ENCODE peak calls at places on chromosomes 2 and 18, in six cellular contexts. M is stomach; U is endothelial cell of umbilical vein; S is left ventricle myocardium inferior; L is endodermal cell; H is CD8-positive, alpha-beta T cell. R is an unnamed sample. For H3K4me1, the result is how much of the 10 kb centered on the place peaks cover.

GRCh38 chr2:202002381-202002780 is 31.3 kb upstream of the FZD7 start:
- DNase-seq in M (no peak), U (no peak), S (no peak), L (peak), H (no peak), R (no peak)

GRCh38 chr18:41077076-41077475 is 878.0 kb upstream of the PIK3C3 start:
- DNase-seq in M (no peak), U (no peak), S (no peak), L (no peak), H (no peak), R (no peak)

GRCh38 chr2:202043473-202043872 is 9.8 kb downstream of the FZD7 start:
- DNase-seq in M (no peak), U (no peak), S (no peak), L (no peak), H (no peak), R (no peak)

GRCh38 chr2:64636105-64636873 is 17.4 kb downstream of the SERTAD2 start:
- DNase-seq in M (no peak), U (no peak), S (no peak), L (no peak), H (no peak), R (no peak)

GRCh38 chr2:28225472-28225915 is 167.2 kb upstream of the FOSL2 start:
- DNase-seq in M (no peak), U (no peak), S (no peak), L (no peak), H (no peak), R (no peak)

GRCh38 chr2:54384301-54385035 is 71.7 kb upstream of the SPTBN1 start:
- DNase-seq in M (no peak), U (no peak), S (no peak), L (peak), H (no peak), R (no peak)

GRCh38 chr2:100742884-100743283 is 77.1 kb upstream of the NPAS2 start:
- DNase-seq in M (no peak), U (no peak), S (no peak), L (no peak), H (no peak), R (no peak)

GRCh38 chr2:20986540-20986939 is 57.3 kb downstream of the APOB start:
- DNase-seq in M (no peak), U (no peak), S (no peak), L (peak), H (no peak), R (no peak)

GRCh38 chr2:120111193-120111592 is 98.3 kb downstream of the EPB41L5 start:
- DNase-seq in M (no peak), U (no peak), S (no peak), L (no peak), H (no peak), R (no peak)

GRCh38 chr2:8533923-8534322 is 147.9 kb upstream of the ID2 start:
- DNase-seq in M (no peak), U (no peak), S (no peak), L (no peak), H (no peak), R (no peak)

GRCh38 chr2:66489433-66489832 is 54.5 kb downstream of the MEIS1 start:
- DNase-seq in M (no peak), U (peak), S (no peak), L (no peak), H (no peak), R (no peak)

GRCh38 chr18:29123706-29124530 is 947.0 kb upstream of the CDH2 start:
- DNase-seq in M (no peak), U (peak), S (no peak), L (no peak), H (no peak), R (no peak)

GRCh38 chr2:168649105-168649504 is 153.3 kb upstream of the NOSTRIN start:
- DNase-seq in M (no peak), U (no peak), S (peak), L (no peak), H (no peak), R (no peak)

GRCh38 chr2:102268529-102269524 is 42.5 kb upstream of the IL1RL1 start:
- DNase-seq in M (no peak), U (no peak), S (no peak), L (no peak), H (no peak), R (no peak)

GRCh38 chr2:16034151-16034974 is 94.0 kb downstream of the MYCN start:
- DNase-seq in M (no peak), U (no peak), S (no peak), L (peak), H (no peak), R (no peak)

GRCh38 chr2:173441222-173441621 is 86.5 kb downstream of the CDCA7 start:
- DNase-seq in M (no peak), U (no peak), S (no peak), L (no peak), H (no peak), R (no peak)

GRCh38 chr2:40666438-40666837 is 214.5 kb upstream of the SLC8A1 start:
- DNase-seq in M (no peak), U (no peak), S (no peak), L (no peak), H (no peak), R (no peak)

GRCh38 chr2:222000326-222000725 is 298.5 kb downstream of the PAX3 start:
- DNase-seq in M (no peak), U (no peak), S (no peak), L (no peak), H (no peak), R (no peak)

GRCh38 chr2:182866095-182866460 is 359 bp downstream of the FRZB start:
- DNase-seq in M (no peak), U (no peak), S (no peak), L (peak), H (no peak), R (peak)

GRCh38 chr18:41829648-41830516 is 125.2 kb upstream of the PIK3C3 start:
- DNase-seq in M (no peak), U (peak), S (no peak), L (no peak), H (no peak), R (no peak)

GRCh38 chr2:64533882-64534281 is 9.8 kb downstream of the AFTPH start:
- DNase-seq in M (no peak), U (no peak), S (no peak), L (no peak), H (no peak), R (no peak)

GRCh38 chr2:106097370-106098000 is 96.6 kb downstream of the UXS1 start:
- DNase-seq in M (no peak), U (no peak), S (no peak), L (no peak), H (peak), R (no peak)

GRCh38 chr2:47321006-47321405 is 82.0 kb upstream of the MSH2 start:
- DNase-seq in M (no peak), U (no peak), S (no peak), L (no peak), H (no peak), R (no peak)

GRCh38 chr2:216632321-216632951 is 784 bp upstream of the IGFBP2 start:
- DNase-seq in M (no peak), U (no peak), S (no peak), L (no peak), H (no peak), R (no peak)

GRCh38 chr2:160051374-160051800 is 11.0 kb downstream of the PLA2R1 start:
- DNase-seq in M (no peak), U (peak), S (no peak), L (no peak), H (no peak), R (no peak)

GRCh38 chr2:160053946-160054345 is 8.5 kb downstream of the PLA2R1 start:
- DNase-seq in M (no peak), U (no peak), S (no peak), L (no peak), H (no peak), R (no peak)

GRCh38 chr2:160050147-160050546 is 12.3 kb downstream of the PLA2R1 start:
- DNase-seq in M (no peak), U (no peak), S (no peak), L (no peak), H (no peak), R (no peak)

GRCh38 chr2:160054984-160055725 is 7.3 kb downstream of the PLA2R1 start:
- DNase-seq in M (no peak), U (peak), S (no peak), L (peak), H (no peak), R (no peak)

GRCh38 chr2:160052524-160052923 is 9.9 kb downstream of the PLA2R1 start:
- DNase-seq in M (no peak), U (peak), S (no peak), L (no peak), H (no peak), R (no peak)
- TF ChIP-seq CTCF in M (no peak), U (no peak), S (no peak), L (no peak), H (no peak), R (no peak)

GRCh38 chr2:165815742-165816141 is 21.7 kb upstream of the GALNT3 start:
- DNase-seq in M (no peak), U (no peak), S (no peak), L (no peak), H (no peak), R (no peak)

GRCh38 chr2:165825041-165825440 is 31.0 kb upstream of the GALNT3 start:
- DNase-seq in M (peak), U (no peak), S (no peak), L (no peak), H (no peak), R (no peak)

GRCh38 chr2:165818920-165819319 is 24.9 kb upstream of the GALNT3 start:
- DNase-seq in M (no peak), U (no peak), S (no peak), L (no peak), H (no peak), R (no peak)

GRCh38 chr2:165815299-165815698 is 21.3 kb upstream of the GALNT3 start:
- DNase-seq in M (no peak), U (no peak), S (no peak), L (no peak), H (no peak), R (no peak)

DNA sequence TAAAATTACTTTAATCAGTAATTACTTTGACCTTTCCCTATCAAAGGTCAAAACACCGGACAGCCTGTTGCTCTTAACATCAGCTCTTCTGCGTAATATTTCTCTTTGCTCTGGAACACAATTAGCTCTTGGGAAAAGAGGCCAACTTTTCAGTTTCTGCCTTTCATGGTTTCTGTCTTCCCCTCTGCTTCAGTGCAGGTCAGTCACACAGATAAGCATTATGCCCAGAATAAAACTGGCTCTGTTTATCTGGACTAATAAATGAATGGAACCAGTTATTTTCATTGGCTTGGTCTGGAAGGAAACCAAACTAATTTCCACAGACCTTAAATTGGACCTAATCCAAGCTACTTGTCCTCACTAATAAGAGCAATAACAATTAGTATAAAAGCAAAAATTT is 26.2 kb upstream of the GALNT3 start:
- DNase-seq in M (no peak), U (peak), S (no peak), L (no peak), H (no peak), R (no peak)
- H3K4me1 ChIP-seq in M (under half), U (under half), S (under half), L (under half), H (under half), R (under half)

GRCh38 chr2:178193823-178194599 is at the start of gene OSBPL6:
- DNase-seq in M (peak), U (peak), S (peak), L (peak), H (peak), R (peak)
- TF ChIP-seq CTCF in M (peak), U (peak), S (peak), L (peak), H (no peak), R (peak)

DNA sequence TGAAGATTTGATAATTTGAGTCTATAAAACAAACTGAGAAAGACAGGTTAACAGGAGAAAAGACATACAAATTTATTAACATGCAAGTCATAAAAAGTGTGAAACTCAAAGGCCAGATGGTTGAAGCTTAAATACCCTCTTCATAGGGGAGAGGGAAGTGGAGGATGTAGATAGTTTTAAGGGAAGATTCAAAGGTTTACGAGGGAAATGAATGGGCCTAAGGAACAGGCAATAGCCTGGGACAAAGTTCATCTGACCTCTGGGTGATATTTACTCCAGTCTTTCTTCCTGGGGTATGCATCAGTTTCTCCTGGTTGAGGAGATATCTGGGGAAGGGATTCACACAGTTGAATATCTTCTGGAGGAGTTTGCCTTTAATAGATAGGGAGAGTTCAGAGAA is 215.0 kb upstream of the SP5 start:
- DNase-seq in M (no peak), U (no peak), S (no peak), L (no peak), H (no peak), R (no peak)
- H3K4me1 ChIP-seq in M (under half), U (under half), S (under half), L (under half), H (under half), R (under half)

GRCh38 chr2:241701405-241702154 is at the start of gene ING5:
- DNase-seq in M (peak), U (peak), S (peak), L (peak), H (peak), R (peak)
- TF ChIP-seq CTCF in M (no peak), U (no peak), S (peak), L (no peak), H (peak), R (no peak)

GRCh38 chr18:25282282-25282681 is 69.7 kb downstream of the ZNF521 start:
- DNase-seq in M (no peak), U (peak), S (no peak), L (no peak), H (no peak), R (no peak)

GRCh38 chr18:25284861-25285574 is 66.9 kb downstream of the ZNF521 start:
- DNase-seq in M (no peak), U (no peak), S (no peak), L (peak), H (no peak), R (no peak)

GRCh38 chr18:25283769-25284168 is 68.2 kb downstream of the ZNF521 start:
- DNase-seq in M (no peak), U (no peak), S (no peak), L (no peak), H (no peak), R (no peak)

GRCh38 chr18:25282922-25283703 is 68.9 kb downstream of the ZNF521 start:
- DNase-seq in M (no peak), U (no peak), S (no peak), L (no peak), H (no peak), R (no peak)

DNA sequence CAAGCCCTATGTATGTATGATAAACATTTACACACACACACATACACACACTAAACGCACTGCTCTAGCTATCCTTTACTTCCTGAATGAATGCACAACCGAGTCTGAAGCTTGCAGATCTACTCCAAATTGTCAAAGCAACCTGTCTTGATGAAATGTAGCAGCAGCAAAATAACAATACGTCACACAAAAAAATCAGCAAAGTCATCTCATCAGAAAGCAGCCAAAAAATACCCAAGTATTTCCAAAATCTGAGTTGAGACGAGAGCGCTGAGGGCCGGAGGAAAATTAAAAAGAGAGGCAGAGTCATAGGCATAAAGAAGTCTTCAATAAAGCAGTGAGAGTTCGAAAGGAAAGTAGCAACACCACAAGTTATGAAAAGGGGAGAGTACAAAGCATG is 67.7 kb downstream of the ZNF521 start:
- DNase-seq in M (no peak), U (no peak), S (no peak), L (no peak), H (no peak), R (no peak)
- H3K4me1 ChIP-seq in M (under half), U (half or more), S (half or more), L (under half), H (under half), R (under half)

GRCh38 chr2:23363268-23363667 is 21.7 kb upstream of the KLHL29 start:
- DNase-seq in M (no peak), U (no peak), S (no peak), L (no peak), H (no peak), R (no peak)
- TF ChIP-seq CTCF in M (no peak), U (no peak), S (no peak), L (no peak), H (no peak), R (no peak)

GRCh38 chr2:219247678-219248642 is 2.7 kb downstream of the STK16 start:
- DNase-seq in M (peak), U (no peak), S (no peak), L (peak), H (peak), R (no peak)
- H3K4me1 ChIP-seq in M (half or more), U (under half), S (half or more), L (under half), H (half or more), R (half or more)